ENCODE peak calls at places on chromosomes 2 and 18, in eight cellular contexts. One of them, this sample, is unnamed.

GRCh38 chr18:10563886-10564285 is 38.1 kb downstream of the NAPG start:
- DNase-seq in GM13977: no peak
- DNase-seq in kidney: peak
- DNase-seq in nephron progenitor cell: no peak
- DNase-seq in tibial nerve: no peak
- DNase-seq in coronary artery: no peak
- DNase-seq in WTC11: no peak
- DNase-seq in left lung: no peak
- DNase-seq in this sample: no peak

GRCh38 chr2:61255580-61256437 is 93.8 kb downstream of the C2orf74 start:
- DNase-seq in kidney: no peak
- DNase-seq in nephron progenitor cell: no peak
- DNase-seq in tibial nerve: no peak
- DNase-seq in WTC11: no peak
- DNase-seq in GM13977: no peak
- DNase-seq in left lung: no peak
- DNase-seq in coronary artery: no peak
- DNase-seq in this sample: no peak

GRCh38 chr18:9617006-9617542 is 2.7 kb upstream of the PPP4R1 start:
- DNase-seq in kidney: no peak
- DNase-seq in WTC11: no peak
- DNase-seq in nephron progenitor cell: no peak
- DNase-seq in coronary artery: no peak
- DNase-seq in left lung: no peak
- DNase-seq in tibial nerve: no peak
- DNase-seq in GM13977: no peak
- DNase-seq in this sample: no peak

GRCh38 chr2:191635333-191636234 is 42.4 kb upstream of the NABP1 start:
- DNase-seq in nephron progenitor cell: no peak
- DNase-seq in left lung: no peak
- DNase-seq in WTC11: no peak
- DNase-seq in coronary artery: no peak
- DNase-seq in GM13977: peak
- DNase-seq in kidney: no peak
- DNase-seq in tibial nerve: no peak
- DNase-seq in this sample: peak

GRCh38 chr2:33395660-33396249 is 80.7 kb upstream of the RASGRP3 start:
- DNase-seq in nephron progenitor cell: peak
- DNase-seq in tibial nerve: peak
- DNase-seq in coronary artery: no peak
- DNase-seq in GM13977: peak
- DNase-seq in kidney: no peak
- DNase-seq in WTC11: peak
- DNase-seq in left lung: peak
- DNase-seq in this sample: peak

GRCh38 chr2:238090887-238091286 is 9.3 kb upstream of the ESPNL start:
- DNase-seq in GM13977: no peak
- DNase-seq in left lung: no peak
- DNase-seq in coronary artery: no peak
- DNase-seq in tibial nerve: no peak
- DNase-seq in WTC11: no peak
- DNase-seq in nephron progenitor cell: no peak
- DNase-seq in kidney: no peak
- DNase-seq in this sample: no peak

GRCh38 chr2:29059612-29060011 is 14.7 kb downstream of the PCARE start:
- DNase-seq in tibial nerve: no peak
- DNase-seq in WTC11: no peak
- DNase-seq in coronary artery: no peak
- DNase-seq in kidney: no peak
- DNase-seq in left lung: no peak
- DNase-seq in nephron progenitor cell: no peak
- DNase-seq in GM13977: no peak
- DNase-seq in this sample: no peak

GRCh38 chr2:159427048-159427447 is 140.5 kb upstream of the WDSUB1 start:
- DNase-seq in tibial nerve: no peak
- DNase-seq in GM13977: no peak
- DNase-seq in coronary artery: no peak
- DNase-seq in kidney: no peak
- DNase-seq in WTC11: no peak
- DNase-seq in left lung: no peak
- DNase-seq in nephron progenitor cell: no peak
- DNase-seq in this sample: no peak

GRCh38 chr2:44688442-44689124 is 252.9 kb upstream of the SIX3 start:
- DNase-seq in tibial nerve: no peak
- DNase-seq in kidney: no peak
- DNase-seq in GM13977: no peak
- DNase-seq in WTC11: no peak
- DNase-seq in nephron progenitor cell: no peak
- DNase-seq in left lung: no peak
- DNase-seq in coronary artery: no peak
- DNase-seq in this sample: no peak

GRCh38 chr2:219530048-219530963 is 13.3 kb downstream of the CHPF start:
- DNase-seq in coronary artery: peak
- DNase-seq in GM13977: peak
- DNase-seq in nephron progenitor cell: peak
- DNase-seq in kidney: peak
- DNase-seq in WTC11: peak
- DNase-seq in tibial nerve: peak
- DNase-seq in left lung: peak
- DNase-seq in this sample: peak

GRCh38 chr2:19654310-19655090 is 247.3 kb downstream of the TTC32 start:
- DNase-seq in tibial nerve: no peak
- DNase-seq in GM13977: no peak
- DNase-seq in left lung: no peak
- DNase-seq in kidney: no peak
- DNase-seq in WTC11: no peak
- DNase-seq in nephron progenitor cell: no peak
- DNase-seq in coronary artery: peak
- DNase-seq in this sample: no peak

GRCh38 chr2:25548587-25548986 is 124.8 kb downstream of the DTNB start:
- DNase-seq in coronary artery: no peak
- DNase-seq in GM13977: no peak
- DNase-seq in WTC11: no peak
- DNase-seq in left lung: no peak
- DNase-seq in tibial nerve: no peak
- DNase-seq in nephron progenitor cell: no peak
- DNase-seq in kidney: no peak
- DNase-seq in this sample: no peak

GRCh38 chr2:112942654-112943002 is 31.7 kb downstream of the IL37 start:
- DNase-seq in left lung: no peak
- DNase-seq in kidney: no peak
- DNase-seq in tibial nerve: no peak
- DNase-seq in coronary artery: no peak
- DNase-seq in GM13977: no peak
- DNase-seq in nephron progenitor cell: no peak
- DNase-seq in WTC11: no peak
- DNase-seq in this sample: no peak

GRCh38 chr2:205650450-205650849 is 31.9 kb upstream of the NRP2 start:
- DNase-seq in tibial nerve: no peak
- DNase-seq in coronary artery: no peak
- DNase-seq in kidney: no peak
- DNase-seq in GM13977: no peak
- DNase-seq in left lung: no peak
- DNase-seq in nephron progenitor cell: no peak
- DNase-seq in WTC11: peak
- DNase-seq in this sample: no peak

GRCh38 chr2:102369866-102370265 is 14.3 kb downstream of the IL18R1 start:
- DNase-seq in GM13977: no peak
- DNase-seq in WTC11: no peak
- DNase-seq in nephron progenitor cell: no peak
- DNase-seq in left lung: no peak
- DNase-seq in coronary artery: no peak
- DNase-seq in kidney: no peak
- DNase-seq in tibial nerve: no peak
- DNase-seq in this sample: no peak

GRCh38 chr2:189870396-189871089 is 86.3 kb downstream of the PMS1 start:
- DNase-seq in WTC11: no peak
- DNase-seq in nephron progenitor cell: no peak
- DNase-seq in GM13977: no peak
- DNase-seq in coronary artery: no peak
- DNase-seq in tibial nerve: no peak
- DNase-seq in kidney: no peak
- DNase-seq in left lung: no peak
- DNase-seq in this sample: no peak

GRCh38 chr18:48831802-48832201 is 119.0 kb downstream of the SMAD7 start:
- DNase-seq in nephron progenitor cell: no peak
- DNase-seq in WTC11: peak
- DNase-seq in kidney: no peak
- DNase-seq in GM13977: no peak
- DNase-seq in left lung: no peak
- DNase-seq in coronary artery: no peak
- DNase-seq in tibial nerve: no peak
- DNase-seq in this sample: no peak

GRCh38 chr2:179578171-179578916 is 283.1 kb downstream of the ZNF385B start:
- DNase-seq in kidney: no peak
- DNase-seq in nephron progenitor cell: no peak
- DNase-seq in tibial nerve: no peak
- DNase-seq in coronary artery: no peak
- DNase-seq in WTC11: no peak
- DNase-seq in left lung: no peak
- DNase-seq in GM13977: no peak
- DNase-seq in this sample: no peak

GRCh38 chr2:179584760-179585159 is 276.7 kb downstream of the ZNF385B start:
- DNase-seq in kidney: no peak
- DNase-seq in WTC11: no peak
- DNase-seq in tibial nerve: no peak
- DNase-seq in nephron progenitor cell: no peak
- DNase-seq in left lung: no peak
- DNase-seq in GM13977: no peak
- DNase-seq in coronary artery: no peak
- DNase-seq in this sample: no peak

GRCh38 chr2:179579744-179580143 is 281.7 kb downstream of the ZNF385B start:
- DNase-seq in GM13977: no peak
- DNase-seq in kidney: no peak
- DNase-seq in left lung: no peak
- DNase-seq in nephron progenitor cell: no peak
- DNase-seq in tibial nerve: no peak
- DNase-seq in WTC11: no peak
- DNase-seq in coronary artery: no peak
- DNase-seq in this sample: no peak

GRCh38 chr2:179581605-179582004 is 279.8 kb downstream of the ZNF385B start:
- DNase-seq in tibial nerve: no peak
- DNase-seq in WTC11: no peak
- DNase-seq in nephron progenitor cell: no peak
- DNase-seq in coronary artery: no peak
- DNase-seq in left lung: no peak
- DNase-seq in kidney: no peak
- DNase-seq in GM13977: no peak
- DNase-seq in this sample: no peak

GRCh38 chr2:179580378-179581146 is 280.9 kb downstream of the ZNF385B start:
- DNase-seq in left lung: no peak
- DNase-seq in WTC11: no peak
- DNase-seq in nephron progenitor cell: no peak
- DNase-seq in tibial nerve: no peak
- DNase-seq in GM13977: no peak
- DNase-seq in kidney: no peak
- DNase-seq in coronary artery: no peak
- DNase-seq in this sample: no peak
- TF ChIP-seq CTCF in left lung: no peak
- TF ChIP-seq CTCF in WTC11: no peak
- TF ChIP-seq CTCF in nephron progenitor cell: no peak
- TF ChIP-seq CTCF in tibial nerve: no peak
- TF ChIP-seq CTCF in GM13977: no peak
- TF ChIP-seq CTCF in kidney: no peak
- TF ChIP-seq CTCF in coronary artery: no peak
- TF ChIP-seq CTCF in this sample: no peak

DNA sequence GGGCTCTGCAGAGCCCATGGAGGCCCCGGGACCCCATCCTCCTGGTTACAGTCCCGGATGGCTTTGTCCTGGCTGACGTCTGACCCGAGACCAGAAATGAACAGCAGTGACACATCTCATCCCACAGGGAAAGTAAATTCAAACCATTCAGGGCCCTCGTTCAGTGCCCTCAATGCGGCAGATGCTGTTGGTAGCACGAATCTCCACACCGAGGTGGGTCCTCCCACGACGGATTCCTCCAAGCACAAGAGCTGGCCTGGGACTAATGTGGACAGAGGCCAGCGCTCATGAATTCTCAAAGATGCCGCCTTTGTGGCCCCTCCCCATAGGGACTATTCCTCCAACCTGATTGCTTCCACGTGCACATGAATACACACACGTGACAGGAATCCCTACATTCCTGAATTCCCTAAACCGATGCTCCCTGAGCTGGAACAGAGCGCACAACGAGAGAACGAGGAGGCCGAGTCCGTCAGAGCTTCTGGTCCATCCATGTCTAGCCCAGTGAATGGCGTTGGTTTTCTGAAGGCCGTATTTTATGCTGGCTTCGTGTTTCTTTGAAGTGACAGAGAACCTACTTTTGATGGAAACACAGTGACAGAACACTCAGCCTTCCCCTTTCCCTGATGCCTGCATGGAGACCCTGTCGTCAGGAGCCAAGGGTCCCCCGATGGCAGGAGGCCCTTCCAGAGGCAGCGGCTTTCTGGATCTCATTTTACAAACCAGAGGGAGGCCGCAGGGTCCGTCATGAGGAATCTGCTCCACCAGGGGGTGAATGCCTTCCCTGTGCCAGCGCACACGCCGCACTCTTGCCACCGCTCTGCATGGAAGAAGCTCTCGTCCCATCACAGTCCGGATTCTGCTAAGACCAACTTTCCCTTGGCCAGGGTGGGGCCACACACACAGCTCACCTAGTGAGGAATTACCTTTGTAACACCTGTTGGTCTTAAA is 64.3 kb upstream of the SNTG2 start:
- DNase-seq in left lung: no peak
- DNase-seq in tibial nerve: peak
- DNase-seq in GM13977: no peak
- DNase-seq in nephron progenitor cell: no peak
- DNase-seq in kidney: no peak
- DNase-seq in coronary artery: peak
- DNase-seq in WTC11: no peak
- DNase-seq in this sample: no peak
- TF ChIP-seq CTCF in left lung: no peak
- TF ChIP-seq CTCF in tibial nerve: no peak
- TF ChIP-seq CTCF in GM13977: no peak
- TF ChIP-seq CTCF in nephron progenitor cell: no peak
- TF ChIP-seq CTCF in kidney: no peak
- TF ChIP-seq CTCF in coronary artery: no peak
- TF ChIP-seq CTCF in WTC11: no peak
- TF ChIP-seq CTCF in this sample: no peak

GRCh38 chr2:11589316-11589940 is 55.6 kb downstream of the GREB1 start:
- DNase-seq in GM13977: no peak
- DNase-seq in WTC11: peak
- DNase-seq in tibial nerve: no peak
- DNase-seq in left lung: no peak
- DNase-seq in kidney: peak
- DNase-seq in nephron progenitor cell: no peak
- DNase-seq in coronary artery: no peak
- DNase-seq in this sample: no peak
- TF ChIP-seq CTCF in GM13977: peak
- TF ChIP-seq CTCF in WTC11: peak
- TF ChIP-seq CTCF in tibial nerve: no peak
- TF ChIP-seq CTCF in left lung: no peak
- TF ChIP-seq CTCF in kidney: no peak
- TF ChIP-seq CTCF in nephron progenitor cell: no peak
- TF ChIP-seq CTCF in coronary artery: no peak
- TF ChIP-seq CTCF in this sample: no peak

DNA sequence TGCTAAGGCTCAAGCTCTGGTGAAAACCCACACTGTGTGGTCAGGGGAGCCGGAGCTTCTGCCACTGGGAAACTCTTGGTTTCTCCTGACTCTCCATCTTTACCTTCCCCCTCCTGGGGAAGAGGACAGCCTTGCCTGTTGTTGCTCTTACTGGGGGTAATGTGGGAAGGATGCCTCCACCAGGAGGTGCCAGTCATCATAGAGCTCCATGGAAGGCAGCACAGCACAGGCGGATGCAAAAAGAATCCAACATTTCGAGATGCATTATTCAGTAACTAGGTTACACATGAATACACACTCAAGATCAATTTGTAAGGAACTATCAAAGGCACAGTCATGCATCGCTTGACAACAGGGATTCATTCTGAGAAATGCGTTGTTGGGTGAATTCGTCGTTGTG is 322.6 kb downstream of the AFF3 start:
- DNase-seq in nephron progenitor cell: no peak
- DNase-seq in left lung: no peak
- DNase-seq in WTC11: peak
- DNase-seq in tibial nerve: no peak
- DNase-seq in GM13977: no peak
- DNase-seq in kidney: no peak
- DNase-seq in coronary artery: no peak
- DNase-seq in this sample: no peak
- TF ChIP-seq CTCF in nephron progenitor cell: no peak
- TF ChIP-seq CTCF in left lung: no peak
- TF ChIP-seq CTCF in WTC11: no peak
- TF ChIP-seq CTCF in tibial nerve: no peak
- TF ChIP-seq CTCF in GM13977: no peak
- TF ChIP-seq CTCF in kidney: peak
- TF ChIP-seq CTCF in coronary artery: no peak
- TF ChIP-seq CTCF in this sample: no peak